ENCODE peak calls at places on chromosomes 6 and 20, in nine cellular contexts. H is choroid plexus epithelial cell, A is adrenal gland, E is gastrocnemius medialis, U is A549, C is foreskin fibroblast, I is transverse colon, B is GM23338, V is HCT116. F is an unnamed sample.

GRCh38 chr6:88629838-88630462 is 333.5 kb downstream of the RNGTT start:
- DNase-seq in E (no peak), H (peak; percentile 74), C (no peak), B (peak; percentile 81), V (no peak), A (no peak), I (no peak), U (peak; percentile 10), F (peak; percentile 52)

GRCh38 chr6:1027795-1028569 is 283.9 kb upstream of the FOXQ1 start:
- DNase-seq in H (peak; percentile 90), A (no peak), I (no peak), V (no peak), B (peak; percentile 42), U (no peak), C (no peak), E (no peak), F (peak; percentile 68)

GRCh38 chr6:146543211-146543939 is at the start of gene RAB32:
- DNase-seq in U (peak; percentile 90), I (peak; percentile 93), C (peak; percentile 97), V (no peak), H (peak; percentile 98), E (peak; percentile 80), B (peak; percentile 92), A (peak; percentile 96), F (peak; percentile 94)

GRCh38 chr6:44531447-44532015 is 144.0 kb downstream of the CDC5L start:
- DNase-seq in V (no peak), A (no peak), E (no peak), H (no peak), B (no peak), C (no peak), I (no peak), U (no peak), F (no peak)

GRCh38 chr20:45629496-45630100 is at the start of gene WFDC10A:
- DNase-seq in H (peak; percentile 71), I (peak; percentile 47), V (peak; percentile 69), C (peak; percentile 30), A (peak; percentile 49), B (peak; percentile 90), U (peak; percentile 64), E (no peak), F (peak; percentile 25)

GRCh38 chr6:139590206-139590605 is 215.8 kb upstream of the CITED2 start:
- DNase-seq in A (no peak), E (no peak), U (no peak), C (no peak), B (no peak), I (peak; percentile 21), V (no peak), H (no peak), F (no peak)

GRCh38 chr6:92126088-92126487 is 1293.3 kb downstream of the EPHA7 start:
- DNase-seq in I (no peak), E (no peak), B (no peak), C (no peak), H (no peak), A (no peak), U (peak; percentile 5), V (no peak), F (no peak)

GRCh38 chr20:23050847-23051627 is 1.6 kb upstream of the THBD start:
- DNase-seq in U (peak; percentile 77), B (peak; percentile 97), C (peak; percentile 72), V (peak; percentile 42), E (peak; percentile 84), A (peak; percentile 67), I (peak; percentile 54), H (peak; percentile 96), F (peak; percentile 88)

GRCh38 chr6:143842468-143842901 is 653 bp upstream of the LTV1 start:
- DNase-seq in I (no peak), E (no peak), A (no peak), U (no peak), C (peak; percentile 11), B (no peak), V (no peak), H (no peak), F (no peak)

GRCh38 chr6:14682821-14683220 is 563.0 kb upstream of the JARID2 start:
- DNase-seq in V (no peak), B (no peak), I (no peak), E (no peak), A (no peak), C (peak; percentile 45), U (no peak), H (peak; percentile 77), F (peak; percentile 66)

GRCh38 chr6:132813173-132813856 is 1.1 kb upstream of the RPS12 start:
- DNase-seq in B (peak; percentile 60), I (peak; percentile 49), H (peak; percentile 66), V (no peak), E (peak; percentile 46), A (peak; percentile 55), U (peak; percentile 33), C (peak; percentile 45), F (peak; percentile 68)

DNA sequence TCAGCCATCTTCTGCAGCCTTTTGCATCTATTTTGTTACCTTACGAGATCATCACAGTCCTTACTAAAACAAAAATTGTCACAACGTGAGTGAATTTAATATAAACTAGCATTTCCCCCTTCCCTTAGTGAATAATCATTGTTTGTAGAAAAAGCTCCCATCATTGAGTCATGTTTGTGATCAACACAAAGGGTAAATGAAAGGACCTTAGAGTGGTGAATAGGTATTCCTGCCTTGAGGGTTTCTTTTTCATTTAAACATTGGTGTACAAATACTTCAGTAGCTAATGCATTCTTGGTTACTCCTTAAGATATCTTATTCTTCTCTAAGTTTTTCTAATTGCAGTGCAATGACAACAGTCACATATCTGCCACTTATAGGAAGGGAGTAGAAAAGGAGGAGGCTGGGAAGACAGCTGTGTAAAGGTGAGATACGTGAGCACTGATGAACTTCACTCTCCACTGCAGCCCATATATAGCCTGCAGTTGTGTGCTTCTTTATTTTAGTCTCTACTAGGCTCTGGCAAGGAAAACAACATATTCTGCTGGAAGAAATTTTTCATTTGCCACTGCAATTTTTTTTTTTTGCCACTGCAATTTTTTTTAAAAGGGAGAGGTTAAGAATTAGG is 27.8 kb downstream of the ADGRG6 start:
- DNase-seq in I (no peak), H (no peak), C (no peak), A (no peak), U (no peak), V (no peak), B (no peak), E (no peak), F (no peak)
- H3K4me3 ChIP-seq in I (no peak overlapping the region), H (no peak overlapping the region), C (no peak overlapping the region), A (no peak overlapping the region), U (peak overlapping the region; percentile 8), V (no peak overlapping the region), B (no peak overlapping the region), E (no peak overlapping the region), F (no peak overlapping the region)

GRCh38 chr20:50278684-50279531 is 88.3 kb downstream of the CEBPB start:
- DNase-seq in B (peak; percentile 33), V (peak; percentile 40), H (peak; percentile 28), E (peak; percentile 98), A (peak; percentile 97), C (peak; percentile 66), I (peak; percentile 82), U (peak; percentile 77), F (no peak)
- TF ChIP-seq CTCF in B (no peak), V (peak; percentile 45), H (peak; percentile 33), E (peak; percentile 53), A (peak; percentile 69), C (peak; percentile 16), I (peak; percentile 75), U (no peak), F (no peak)

GRCh38 chr6:134171517-134171916 is 119.1 kb upstream of the SLC2A12 start:
- DNase-seq in U (no peak), A (no peak), E (no peak), H (peak; percentile 46), C (no peak), B (no peak), V (no peak), I (no peak), F (peak; percentile 20)

GRCh38 chr6:134172020-134172766 is 119.8 kb upstream of the SLC2A12 start:
- DNase-seq in V (no peak), U (no peak), I (no peak), H (peak; percentile 29), C (no peak), A (no peak), B (no peak), E (peak; percentile 45), F (peak; percentile 9)

GRCh38 chr6:134173936-134174789 is 121.7 kb upstream of the SLC2A12 start:
- DNase-seq in E (peak; percentile 78), V (peak; percentile 76), I (peak; percentile 90), U (peak; percentile 82), B (peak; percentile 92), A (peak; percentile 77), H (peak; percentile 92), C (peak; percentile 72), F (peak; percentile 88)

GRCh38 chr6:134174790-134175531 is 122.5 kb upstream of the SLC2A12 start:
- DNase-seq in A (peak; percentile 92), V (peak; percentile 73), B (peak; percentile 92), U (peak; percentile 85), C (peak; percentile 89), E (peak; percentile 89), H (peak; percentile 96), I (peak; percentile 96), F (peak; percentile 96)

GRCh38 chr6:134173007-134173690 is 120.7 kb upstream of the SLC2A12 start:
- DNase-seq in I (no peak), C (no peak), E (no peak), U (no peak), V (no peak), A (no peak), H (peak; percentile 35), B (no peak), F (peak; percentile 38)
- H3K4me3 ChIP-seq in I (peak overlapping the region; percentile 78), C (peak overlapping the region; percentile 100), E (peak overlapping the region; percentile 94), U (peak overlapping the region; percentile 81), V (no peak overlapping the region), A (no peak overlapping the region), H (peak overlapping the region; percentile 73), B (peak overlapping the region; percentile 74), F (peak overlapping the region; percentile 93)

GRCh38 chr6:130138116-130138908 is 84.4 kb downstream of the SAMD3 start:
- DNase-seq in C (no peak), U (no peak), V (no peak), E (no peak), I (no peak), A (no peak), H (no peak), B (no peak), F (no peak)

GRCh38 chr6:130132286-130132701 is 90.5 kb downstream of the SAMD3 start:
- DNase-seq in A (no peak), B (no peak), E (no peak), H (no peak), C (no peak), I (peak; percentile 52), U (no peak), V (no peak), F (no peak)

GRCh38 chr6:130136803-130137202 is 85.9 kb downstream of the SAMD3 start:
- DNase-seq in C (no peak), E (no peak), A (no peak), U (no peak), V (no peak), I (no peak), H (no peak), B (no peak), F (no peak)

GRCh38 chr6:130138909-130139242 is 83.9 kb downstream of the SAMD3 start:
- DNase-seq in U (no peak), I (no peak), E (no peak), C (no peak), V (no peak), B (no peak), A (no peak), H (no peak), F (no peak)

DNA sequence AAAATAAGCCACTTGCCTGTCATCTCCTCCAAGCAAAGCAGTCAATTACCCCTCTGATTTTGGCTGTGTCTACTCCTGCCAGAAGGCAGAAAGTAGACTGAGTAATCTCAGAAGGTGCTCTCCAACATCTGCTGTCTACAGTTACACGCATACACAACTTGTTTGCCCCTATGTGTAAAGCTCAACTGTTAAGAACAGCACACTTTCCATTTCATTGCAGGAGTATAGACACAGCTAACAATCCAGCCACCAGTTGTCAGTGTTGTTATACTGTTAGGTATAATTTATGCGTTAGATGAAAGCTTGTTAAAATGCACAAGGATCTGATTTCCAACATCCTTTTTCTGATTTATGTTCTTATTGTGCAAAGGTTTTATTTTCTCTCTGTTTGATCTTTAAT is 88.2 kb downstream of the SAMD3 start:
- DNase-seq in I (no peak), C (no peak), U (no peak), V (no peak), E (no peak), A (no peak), B (no peak), H (no peak), F (no peak)
- TF ChIP-seq CTCF in I (no peak), C (no peak), U (no peak), V (no peak), E (no peak), A (no peak), B (no peak), H (no peak), F (no peak)

F was measured in astrocyte of the spinal cord.